ENCODE peak calls at places on chromosomes 4 and X, in five cellular contexts. T, B, C, S and Z are unnamed samples.

GRCh38 chr4:177308842-177309524 is 691 bp upstream of the NEIL3 start:
- DNase-seq in T (no peak), S (no peak), C (no peak), B (no peak), Z (no peak)

GRCh38 chr4:6616087-6616995 is 24.1 kb upstream of the MRFAP1 start:
- DNase-seq in T (no peak), S (no peak), C (no peak), B (no peak), Z (no peak)

GRCh38 chr4:180203349-180203748 is 2039.9 kb upstream of the TENM3 start:
- DNase-seq in T (no peak), C (no peak), S (no peak), B (no peak), Z (no peak)

GRCh38 chrX:45165726-45166125 is 35.0 kb downstream of the DIPK2B start:
- DNase-seq in B (no peak), T (no peak), S (no peak), C (no peak), Z (no peak)

GRCh38 chr4:8653326-8654000 is 60.9 kb downstream of the CPZ start:
- DNase-seq in B (no peak), S (no peak), C (no peak), T (no peak), Z (no peak)

GRCh38 chrX:12080265-12080664 is 58.0 kb upstream of the FRMPD4 start:
- DNase-seq in S (no peak), B (peak; percentile 46), C (peak; percentile 69), T (no peak), Z (no peak)

GRCh38 chr4:164977243-164978164 is at the start of gene TRIM61:
- DNase-seq in C (peak; percentile 55), T (peak; percentile 26), S (peak; percentile 74), B (peak; percentile 64), Z (peak; percentile 77)

GRCh38 chrX:54423161-54423888 is 16.9 kb upstream of the TSR2 start:
- DNase-seq in S (no peak), B (peak; percentile 15), C (peak; percentile 10), T (no peak), Z (no peak)

GRCh38 chrX:149493567-149494562 is 11.2 kb downstream of the IDS start:
- DNase-seq in B (peak; percentile 18), S (peak; percentile 37), C (no peak), T (no peak), Z (no peak)

GRCh38 chr4:89641367-89641687 is 195.6 kb downstream of the SNCA start:
- DNase-seq in C (no peak), T (no peak), B (no peak), S (no peak), Z (no peak)
- TF ChIP-seq CTCF in C (no peak), T (no peak), B (no peak), S (no peak), Z (no peak)

GRCh38 chrX:34343001-34343400 is 210.9 kb upstream of the FAM47A start:
- DNase-seq in B (no peak), T (no peak), C (no peak), S (no peak), Z (no peak)

GRCh38 chrX:34341814-34342213 is 209.7 kb upstream of the FAM47A start:
- DNase-seq in C (no peak), S (no peak), T (no peak), B (no peak), Z (no peak)

GRCh38 chrX:34338046-34338445 is 205.9 kb upstream of the FAM47A start:
- DNase-seq in S (no peak), C (no peak), B (no peak), T (no peak), Z (no peak)

DNA sequence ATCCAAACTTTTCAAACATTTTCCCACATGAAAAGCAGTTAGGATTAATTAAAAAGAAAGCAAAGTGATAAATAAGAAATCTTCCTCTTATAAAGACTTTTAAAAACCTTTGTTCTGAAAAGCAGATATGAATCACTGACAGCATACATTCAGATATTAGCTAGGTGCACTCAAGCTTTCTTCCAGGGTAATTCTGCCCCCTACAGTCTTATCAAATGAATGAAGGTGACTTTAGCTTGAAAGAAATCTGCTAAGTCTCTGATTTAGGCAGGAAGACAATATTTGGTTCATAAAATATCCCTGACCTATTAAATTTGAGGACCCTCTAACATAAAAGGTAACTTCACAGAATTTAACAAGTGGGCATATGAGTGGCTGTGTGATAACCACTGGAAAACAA is 209.1 kb upstream of the FAM47A start:
- DNase-seq in T (no peak), B (peak; percentile 36), S (no peak), C (peak; percentile 3), Z (no peak)
- TF ChIP-seq CTCF in T (no peak), B (no peak), S (no peak), C (no peak), Z (no peak)

GRCh38 chr4:186027405-186027804 is 41.6 kb upstream of the TLR3 start:
- DNase-seq in B (no peak), C (no peak), T (no peak), S (no peak), Z (no peak)

GRCh38 chr4:186030795-186031194 is 38.2 kb upstream of the TLR3 start:
- DNase-seq in T (no peak), B (no peak), C (no peak), S (no peak), Z (no peak)

GRCh38 chr4:186033027-186033426 is 35.9 kb upstream of the TLR3 start:
- DNase-seq in C (no peak), B (no peak), T (no peak), S (no peak), Z (no peak)

GRCh38 chr4:186029731-186030421 is 39.1 kb upstream of the TLR3 start:
- DNase-seq in T (peak; percentile 78), S (peak; percentile 83), B (no peak), C (peak; percentile 90), Z (no peak)

GRCh38 chr4:186032259-186032658 is 36.7 kb upstream of the TLR3 start:
- DNase-seq in S (no peak), T (no peak), B (peak; percentile 29), C (no peak), Z (no peak)
- TF ChIP-seq CTCF in S (peak; percentile 33), T (no peak), B (peak; percentile 5), C (peak; percentile 23), Z (peak; percentile 36)

DNA sequence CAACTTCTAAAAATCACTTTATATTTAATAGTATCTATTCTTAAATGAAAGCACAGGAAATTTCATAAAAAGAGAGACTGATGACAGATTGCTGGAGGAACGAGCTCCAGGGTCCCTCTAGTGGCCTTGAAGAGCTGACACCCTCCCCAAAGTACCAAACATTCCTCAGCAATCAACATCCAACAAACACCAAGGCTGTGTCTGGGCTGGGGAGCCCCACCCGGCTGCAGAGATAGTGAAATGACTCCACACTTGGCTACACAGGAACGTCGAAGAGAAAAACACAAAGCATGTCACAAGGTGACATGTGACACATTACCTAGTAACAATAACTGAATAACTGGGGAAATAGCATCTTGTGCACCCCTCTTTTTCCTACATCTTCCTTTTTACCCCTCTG is 45.6 kb downstream of the SLC39A8 start:
- DNase-seq in C (peak; percentile 75), S (peak; percentile 11), B (peak; percentile 76), T (no peak), Z (no peak)
- TF ChIP-seq CTCF in C (peak; percentile 84), S (peak; percentile 67), B (peak; percentile 84), T (no peak), Z (peak; percentile 54)

DNA sequence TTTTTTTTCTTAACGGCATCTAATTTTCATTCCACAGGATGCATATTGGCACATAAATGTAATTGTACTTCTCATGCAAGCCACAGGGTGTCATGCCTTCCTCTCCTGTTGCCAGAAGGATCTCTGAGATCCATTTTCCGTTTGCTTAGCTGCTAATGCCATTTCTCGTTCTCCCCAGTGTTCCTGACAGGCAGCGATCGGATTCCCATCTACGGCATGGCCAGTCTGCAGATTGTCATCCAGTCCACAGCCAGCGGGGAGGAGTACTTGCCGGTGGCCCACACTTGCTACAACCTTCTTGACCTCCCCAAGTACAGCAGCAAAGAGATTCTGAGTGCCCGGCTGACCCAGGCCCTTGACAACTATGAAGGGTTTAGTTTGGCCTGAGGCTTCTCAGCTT is 8.9 kb upstream of the NAP1L5 start:
- DNase-seq in S (no peak), T (no peak), C (peak; percentile 80), B (peak; percentile 74), Z (no peak)
- TF ChIP-seq CTCF in S (peak; percentile 75), T (peak; percentile 39), C (peak; percentile 70), B (peak; percentile 69), Z (peak; percentile 72)

GRCh38 chrX:144566592-144566991 is 680.7 kb upstream of the SPANXN1 start:
- DNase-seq in C (no peak), S (no peak), T (no peak), B (no peak), Z (no peak)
- TF ChIP-seq CTCF in C (no peak), S (no peak), T (no peak), B (no peak), Z (no peak)

GRCh38 chr4:23456864-23457263 is 433.0 kb downstream of the PPARGC1A start:
- DNase-seq in C (no peak), T (no peak), S (no peak), B (no peak), Z (no peak)

GRCh38 chr4:23458061-23458460 is 431.8 kb downstream of the PPARGC1A start:
- DNase-seq in S (no peak), B (no peak), C (no peak), T (no peak), Z (no peak)

GRCh38 chr4:23455482-23455881 is 434.4 kb downstream of the PPARGC1A start:
- DNase-seq in C (peak; percentile 13), S (no peak), T (no peak), B (peak; percentile 76), Z (no peak)
- TF ChIP-seq CTCF in C (peak; percentile 19), S (peak; percentile 40), T (no peak), B (no peak), Z (peak; percentile 21)

DNA sequence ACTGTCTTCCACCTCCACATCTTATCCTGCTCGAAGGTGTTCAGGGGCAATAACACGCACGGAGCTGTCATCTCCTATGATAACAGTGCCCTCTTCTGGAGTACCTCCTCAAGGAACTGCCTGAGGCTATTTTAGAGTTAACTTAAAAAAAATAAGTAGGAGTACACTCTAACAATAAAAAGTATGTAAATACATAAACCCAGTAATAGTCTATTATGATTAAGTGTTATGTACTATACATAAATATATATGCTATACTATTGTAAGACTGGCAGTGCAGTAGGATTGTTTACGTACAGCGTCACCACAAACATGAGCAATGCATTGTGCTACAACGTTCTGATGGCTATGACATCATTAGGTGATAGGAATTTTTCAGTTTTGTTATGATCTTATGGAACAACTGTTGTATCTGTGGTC is 34.5 kb upstream of the TLR2 start:
- DNase-seq in B (peak; percentile 10), T (no peak), S (no peak), C (peak; percentile 24), Z (no peak)
- TF ChIP-seq CTCF in B (peak; percentile 10), T (no peak), S (peak; percentile 40), C (peak; percentile 29), Z (peak; percentile 14)

GRCh38 chrX:115988825-115989224 is 181.7 kb upstream of the AGTR2 start:
- DNase-seq in T (no peak), C (no peak), B (no peak), S (no peak), Z (no peak)
- TF ChIP-seq CTCF in T (no peak), C (no peak), B (no peak), S (no peak), Z (no peak)